ENCODE peak calls at places on chromosome 19, in eight cellular contexts. L, K, G, B, E, N, P and J are unnamed samples.

GRCh38 chr19:10919352-10920287 is 8.8 kb downstream of the YIPF2 start:
- DNase-seq in P (no peak), E (no peak), G (no peak), N (no peak), L (no peak), B (no peak), K (no peak), J (peak; percentile 75)

GRCh38 chr19:38949580-38950367 is 19.0 kb downstream of the MRPS12 start:
- DNase-seq in P (no peak), N (peak; percentile 99), B (peak; percentile 90), E (peak; percentile 90), G (peak; percentile 95), K (peak; percentile 97), L (peak; percentile 99), J (peak; percentile 91)

GRCh38 chr19:50001775-50002174 is 23.4 kb downstream of the VRK3 start:
- DNase-seq in P (no peak), K (no peak), G (no peak), L (no peak), N (no peak), E (no peak), B (no peak), J (no peak)

GRCh38 chr19:35963514-35963913 is 27.3 kb downstream of the LRFN3 start:
- DNase-seq in P (peak; percentile 52), B (no peak), L (no peak), N (peak; percentile 88), G (no peak), E (no peak), K (peak; percentile 63), J (no peak)

GRCh38 chr19:29623726-29624488 is 17.8 kb downstream of the POP4 start:
- DNase-seq in K (no peak), E (no peak), P (peak; percentile 43), N (no peak), B (no peak), G (no peak), L (no peak), J (no peak)

GRCh38 chr19:10113964-10114650 is 2.6 kb downstream of the P2RY11 start:
- DNase-seq in G (no peak), K (peak; percentile 48), B (no peak), P (peak; percentile 23), E (no peak), L (peak; percentile 51), N (no peak), J (no peak)

GRCh38 chr19:35346193-35347052 is 1.3 kb upstream of the FFAR1 start:
- DNase-seq in B (peak; percentile 53), E (peak; percentile 71), G (peak; percentile 89), L (no peak), K (peak; percentile 41), N (peak; percentile 31), P (no peak), J (no peak)

GRCh38 chr19:44499962-44500949 is at the start of gene ZNF180:
- DNase-seq in P (peak; percentile 94), K (peak; percentile 95), B (peak; percentile 96), E (peak; percentile 96), N (peak; percentile 97), L (peak; percentile 94), G (peak; percentile 98), J (peak; percentile 96)

GRCh38 chr19:23971598-23971997 is 56.9 kb downstream of the ZNF726 start:
- DNase-seq in K (no peak), N (no peak), G (no peak), B (no peak), L (peak; percentile 42), E (no peak), P (no peak), J (no peak)

GRCh38 chr19:29216021-29216420 is 3.1 kb upstream of the UQCRFS1 start:
- DNase-seq in G (no peak), N (no peak), B (no peak), K (no peak), L (no peak), E (no peak), P (no peak), J (no peak)

GRCh38 chr19:11377237-11377636 is 2.8 kb downstream of the SWSAP1 start:
- DNase-seq in N (no peak), G (no peak), K (no peak), B (peak; percentile 85), E (no peak), P (peak; percentile 44), L (no peak), J (no peak)

GRCh38 chr19:15439078-15439799 is 10.5 kb downstream of the WIZ start:
- DNase-seq in P (no peak), K (no peak), G (no peak), E (no peak), L (no peak), B (no peak), N (no peak), J (no peak)

GRCh38 chr19:20611866-20612265 is 46.3 kb upstream of the ZNF737 start:
- DNase-seq in B (no peak), P (no peak), G (peak; percentile 79), N (no peak), L (no peak), K (peak; percentile 49), E (no peak), J (no peak)

GRCh38 chr19:53580871-53581835 is 43.2 kb downstream of the ZNF331 start:
- DNase-seq in E (no peak), B (no peak), K (no peak), N (peak; percentile 49), G (no peak), P (no peak), L (no peak), J (no peak)

GRCh38 chr19:42091300-42092266 is 15.6 kb downstream of the ZNF574 start:
- DNase-seq in P (no peak), G (no peak), N (no peak), E (no peak), B (no peak), L (peak; percentile 50), K (no peak), J (peak; percentile 72)

GRCh38 chr19:610801-611505 is 21.3 kb downstream of the HCN2 start:
- DNase-seq in E (no peak), G (no peak), B (no peak), N (no peak), L (peak; percentile 87), K (no peak), P (peak; percentile 80), J (peak; percentile 23)

GRCh38 chr19:45929247-45929646 is 14.7 kb upstream of the NANOS2 start:
- DNase-seq in E (no peak), B (no peak), P (no peak), G (no peak), L (no peak), K (no peak), N (no peak), J (no peak)

GRCh38 chr19:48329167-48329891 is 4.0 kb downstream of the EMP3 start:
- DNase-seq in K (no peak), E (no peak), P (peak; percentile 37), G (no peak), B (no peak), L (no peak), N (no peak), J (peak; percentile 35)
- H3K4me1 ChIP-seq in K (peaks cover 12% of the 10 kb centered on the region), E (peaks cover 86% of the 10 kb centered on the region), P (peaks cover 74% of the 10 kb centered on the region), G (peaks cover 85% of the 10 kb centered on the region), B (peaks cover 71% of the 10 kb centered on the region), L (peaks cover 26% of the 10 kb centered on the region), N (peaks cover 26% of the 10 kb centered on the region), J (peaks cover 70% of the 10 kb centered on the region)

DNA sequence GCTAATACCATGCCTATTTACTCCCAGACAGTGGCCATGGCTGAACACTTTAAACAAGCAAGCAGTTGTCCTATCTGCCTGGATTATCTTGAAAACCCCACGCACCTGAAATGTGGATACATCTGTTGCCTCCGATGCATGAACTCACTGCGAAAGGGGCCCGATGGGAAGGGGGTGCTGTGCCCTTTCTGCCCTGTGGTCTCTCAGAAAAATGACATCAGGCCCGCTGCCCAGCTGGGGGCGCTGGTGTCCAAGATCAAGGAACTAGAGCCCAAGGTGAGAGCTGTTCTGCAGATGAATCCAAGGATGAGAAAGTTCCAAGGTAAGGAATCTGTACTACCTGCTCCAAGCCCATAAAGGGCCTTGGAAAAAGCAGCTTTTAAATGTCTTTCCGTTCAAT is 8.6 kb downstream of the RFPL4AL1 start:
- DNase-seq in N (peak; percentile 40), E (no peak), L (peak; percentile 13), P (peak; percentile 36), B (no peak), G (no peak), K (no peak), J (no peak)
- TF ChIP-seq EP300 in N (no peak), E (no peak), L (no peak), P (no peak), B (no peak), G (no peak), K (no peak), J (no peak)

GRCh38 chr19:13979686-13980085 is 26.4 kb downstream of the RFX1 start:
- DNase-seq in P (no peak), G (no peak), N (no peak), L (peak; percentile 51), E (no peak), K (no peak), B (no peak), J (no peak)

GRCh38 chr19:13979224-13979623 is 26.9 kb downstream of the RFX1 start:
- DNase-seq in L (no peak), E (no peak), B (no peak), K (no peak), N (no peak), P (no peak), G (no peak), J (no peak)

GRCh38 chr19:13978306-13978705 is 26.0 kb downstream of the DCAF15 start:
- DNase-seq in N (peak; percentile 98), G (peak; percentile 95), K (peak; percentile 90), L (peak; percentile 81), E (peak; percentile 88), B (peak; percentile 94), P (peak; percentile 75), J (peak; percentile 90)

GRCh38 chr19:13977803-13978202 is 25.5 kb downstream of the DCAF15 start:
- DNase-seq in P (no peak), L (no peak), B (no peak), E (no peak), K (no peak), N (no peak), G (no peak), J (no peak)

DNA sequence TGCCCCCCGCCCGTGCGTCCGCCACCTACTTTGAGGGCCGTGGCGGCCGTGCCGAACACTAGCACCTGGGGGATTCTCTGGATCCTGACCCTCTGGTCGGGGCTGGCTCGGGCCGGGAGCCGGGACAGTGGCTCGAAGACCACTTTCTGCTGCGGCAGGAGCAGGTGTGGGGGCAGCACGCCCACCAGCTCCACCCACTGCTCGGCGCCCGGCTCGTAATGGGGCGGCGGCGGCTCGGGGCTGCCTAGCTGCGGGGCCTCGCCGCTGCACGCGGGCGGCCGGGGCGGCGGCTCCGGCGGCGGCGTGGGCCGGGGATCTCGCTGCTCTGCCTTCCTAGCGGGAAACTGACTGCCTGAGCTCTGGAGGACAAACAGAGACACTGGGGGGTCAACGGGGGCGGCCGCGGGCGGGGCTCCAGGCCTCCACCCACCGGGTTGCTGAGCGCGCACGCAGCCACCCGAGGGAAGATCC is 26.4 kb downstream of the DCAF15 start:
- DNase-seq in G (no peak), K (peak; percentile 73), N (no peak), L (no peak), B (no peak), P (peak; percentile 57), E (no peak), J (no peak)
- H3K4me3 ChIP-seq in G (peak overlapping the region; percentile 71), K (peak overlapping the region; percentile 55), N (peak overlapping the region; percentile 70), L (no peak overlapping the region), B (peak overlapping the region; percentile 48), P (no peak overlapping the region), E (peak overlapping the region; percentile 60), J (peak overlapping the region; percentile 53)

DNA sequence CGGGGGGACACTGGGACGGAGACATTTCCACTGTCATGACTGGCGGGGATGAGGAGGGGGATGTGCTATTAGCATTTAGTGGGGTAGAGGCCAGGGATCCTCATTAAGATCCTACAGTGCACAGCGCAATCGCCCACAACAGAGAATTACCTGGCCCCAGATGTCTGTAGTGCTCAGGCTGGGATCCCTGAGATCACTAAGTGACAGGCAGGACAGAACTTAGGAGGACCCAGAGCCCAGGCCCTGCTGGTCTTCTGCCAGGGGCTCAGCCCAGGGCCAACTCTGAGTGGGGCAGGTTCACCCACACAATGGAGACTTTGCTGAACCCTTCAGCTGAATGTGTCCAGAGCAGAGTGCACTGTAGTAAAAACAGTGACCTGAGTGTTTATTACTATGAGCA is 4.6 kb downstream of the RANBP3 start:
- DNase-seq in K (no peak), B (peak; percentile 58), P (no peak), N (no peak), G (no peak), L (no peak), E (no peak), J (no peak)
- H3K4me1 ChIP-seq in K (peaks cover 33% of the 10 kb centered on the region), B (peaks cover 70% of the 10 kb centered on the region), P (peaks cover 37% of the 10 kb centered on the region), N (peaks cover 14% of the 10 kb centered on the region), G (peaks cover 73% of the 10 kb centered on the region), L (peaks cover 20% of the 10 kb centered on the region), E (peaks cover 63% of the 10 kb centered on the region), J (peaks cover 72% of the 10 kb centered on the region)